ENCODE peak calls at places on chromosomes 11 and 22, in eight cellular contexts. One of them, this sample, is unnamed.
A peak's percentile ranks its signal among the peaks of the same experiment; 100 is the strongest.

GRCh38 chr11:66556086-66556485 is 9.4 kb downstream of the ACTN3 start:
- DNase-seq in endothelial cell: no peak
- DNase-seq in GM12865: no peak
- DNase-seq in osteocyte: no peak
- DNase-seq in type B pancreatic cell: no peak
- DNase-seq in GM12878: no peak
- DNase-seq in foreskin fibroblast: no peak
- DNase-seq in activated CD8-positive, alpha-beta T cell treated with anti-CD3 and anti-CD28 coated beads for 36 hours: no peak
- DNase-seq in this sample: no peak

GRCh38 chr22:42680648-42681047 is 31.5 kb upstream of the CYB5R3 start:
- DNase-seq in endothelial cell: no peak
- DNase-seq in GM12865: no peak
- DNase-seq in osteocyte: no peak
- DNase-seq in type B pancreatic cell: no peak
- DNase-seq in GM12878: no peak
- DNase-seq in foreskin fibroblast: peak; percentile 94
- DNase-seq in activated CD8-positive, alpha-beta T cell treated with anti-CD3 and anti-CD28 coated beads for 36 hours: no peak
- DNase-seq in this sample: no peak

GRCh38 chr11:10809373-10810199 is 860 bp upstream of the EIF4G2 start:
- DNase-seq in endothelial cell: peak; percentile 55
- DNase-seq in GM12865: peak; percentile 64
- DNase-seq in osteocyte: peak; percentile 90
- DNase-seq in type B pancreatic cell: no peak
- DNase-seq in GM12878: no peak
- DNase-seq in foreskin fibroblast: peak; percentile 78
- DNase-seq in activated CD8-positive, alpha-beta T cell treated with anti-CD3 and anti-CD28 coated beads for 36 hours: peak; percentile 58
- DNase-seq in this sample: no peak

GRCh38 chr11:135075740-135076139 is 663.7 kb upstream of the B3GAT1 start:
- DNase-seq in endothelial cell: peak; percentile 75
- DNase-seq in GM12865: peak; percentile 67
- DNase-seq in osteocyte: peak; percentile 91
- DNase-seq in type B pancreatic cell: no peak
- DNase-seq in GM12878: no peak
- DNase-seq in foreskin fibroblast: no peak
- DNase-seq in activated CD8-positive, alpha-beta T cell treated with anti-CD3 and anti-CD28 coated beads for 36 hours: peak; percentile 92
- DNase-seq in this sample: no peak

GRCh38 chr22:41442240-41442792 is 4.3 kb downstream of the TOB2 start:
- DNase-seq in endothelial cell: no peak
- DNase-seq in GM12865: no peak
- DNase-seq in osteocyte: no peak
- DNase-seq in type B pancreatic cell: no peak
- DNase-seq in GM12878: no peak
- DNase-seq in foreskin fibroblast: no peak
- DNase-seq in activated CD8-positive, alpha-beta T cell treated with anti-CD3 and anti-CD28 coated beads for 36 hours: no peak
- DNase-seq in this sample: no peak

GRCh38 chr11:27553186-27553585 is 46.6 kb upstream of the LIN7C start:
- DNase-seq in endothelial cell: no peak
- DNase-seq in GM12865: no peak
- DNase-seq in osteocyte: no peak
- DNase-seq in type B pancreatic cell: no peak
- DNase-seq in GM12878: no peak
- DNase-seq in foreskin fibroblast: peak; percentile 9
- DNase-seq in activated CD8-positive, alpha-beta T cell treated with anti-CD3 and anti-CD28 coated beads for 36 hours: no peak
- DNase-seq in this sample: no peak

GRCh38 chr11:124920870-124921609 is 2.0 kb downstream of the HEPN1 start:
- DNase-seq in endothelial cell: peak; percentile 80
- DNase-seq in GM12865: peak; percentile 5
- DNase-seq in osteocyte: peak; percentile 93
- DNase-seq in type B pancreatic cell: peak; percentile 84
- DNase-seq in GM12878: no peak
- DNase-seq in foreskin fibroblast: peak; percentile 53
- DNase-seq in activated CD8-positive, alpha-beta T cell treated with anti-CD3 and anti-CD28 coated beads for 36 hours: peak; percentile 94
- DNase-seq in this sample: peak; percentile 78

GRCh38 chr11:128902515-128903066 is 11.4 kb downstream of the KCNJ5 start:
- DNase-seq in endothelial cell: no peak
- DNase-seq in GM12865: no peak
- DNase-seq in osteocyte: no peak
- DNase-seq in type B pancreatic cell: no peak
- DNase-seq in GM12878: no peak
- DNase-seq in foreskin fibroblast: peak; percentile 38
- DNase-seq in activated CD8-positive, alpha-beta T cell treated with anti-CD3 and anti-CD28 coated beads for 36 hours: no peak
- DNase-seq in this sample: no peak

GRCh38 chr11:89381094-89381493 is 110.1 kb downstream of the NOX4 start:
- DNase-seq in endothelial cell: no peak
- DNase-seq in GM12865: no peak
- DNase-seq in osteocyte: peak; percentile 84
- DNase-seq in type B pancreatic cell: no peak
- DNase-seq in GM12878: no peak
- DNase-seq in foreskin fibroblast: peak; percentile 93
- DNase-seq in activated CD8-positive, alpha-beta T cell treated with anti-CD3 and anti-CD28 coated beads for 36 hours: peak; percentile 1
- DNase-seq in this sample: no peak

GRCh38 chr11:118065375-118065774 is 11.5 kb upstream of the TMPRSS4 start:
- DNase-seq in endothelial cell: no peak
- DNase-seq in GM12865: no peak
- DNase-seq in osteocyte: no peak
- DNase-seq in type B pancreatic cell: no peak
- DNase-seq in GM12878: no peak
- DNase-seq in foreskin fibroblast: no peak
- DNase-seq in activated CD8-positive, alpha-beta T cell treated with anti-CD3 and anti-CD28 coated beads for 36 hours: no peak
- DNase-seq in this sample: no peak

GRCh38 chr11:19694796-19695345 is 17.8 kb upstream of the NAV2 start:
- DNase-seq in endothelial cell: no peak
- DNase-seq in GM12865: no peak
- DNase-seq in osteocyte: no peak
- DNase-seq in type B pancreatic cell: no peak
- DNase-seq in GM12878: no peak
- DNase-seq in foreskin fibroblast: no peak
- DNase-seq in activated CD8-positive, alpha-beta T cell treated with anti-CD3 and anti-CD28 coated beads for 36 hours: no peak
- DNase-seq in this sample: no peak

GRCh38 chr11:124329787-124330478 is 9.9 kb upstream of the OR8D2 start:
- DNase-seq in endothelial cell: no peak
- DNase-seq in GM12865: peak; percentile 53
- DNase-seq in osteocyte: no peak
- DNase-seq in type B pancreatic cell: no peak
- DNase-seq in GM12878: peak; percentile 27
- DNase-seq in foreskin fibroblast: peak; percentile 0
- DNase-seq in activated CD8-positive, alpha-beta T cell treated with anti-CD3 and anti-CD28 coated beads for 36 hours: no peak
- DNase-seq in this sample: no peak

GRCh38 chr11:63553759-63554158 is 9.4 kb downstream of the PLAAT2 start:
- DNase-seq in endothelial cell: no peak
- DNase-seq in GM12865: peak; percentile 87
- DNase-seq in osteocyte: no peak
- DNase-seq in type B pancreatic cell: peak; percentile 29
- DNase-seq in GM12878: no peak
- DNase-seq in foreskin fibroblast: no peak
- DNase-seq in activated CD8-positive, alpha-beta T cell treated with anti-CD3 and anti-CD28 coated beads for 36 hours: peak; percentile 78
- DNase-seq in this sample: no peak

GRCh38 chr11:128405693-128406364 is 181.5 kb downstream of the ETS1 start:
- DNase-seq in endothelial cell: no peak
- DNase-seq in GM12865: no peak
- DNase-seq in osteocyte: no peak
- DNase-seq in type B pancreatic cell: no peak
- DNase-seq in GM12878: no peak
- DNase-seq in foreskin fibroblast: no peak
- DNase-seq in activated CD8-positive, alpha-beta T cell treated with anti-CD3 and anti-CD28 coated beads for 36 hours: no peak
- DNase-seq in this sample: no peak

GRCh38 chr11:10588904-10589303 is 20.4 kb upstream of the LYVE1 start:
- DNase-seq in endothelial cell: no peak
- DNase-seq in GM12865: no peak
- DNase-seq in osteocyte: no peak
- DNase-seq in type B pancreatic cell: no peak
- DNase-seq in GM12878: no peak
- DNase-seq in foreskin fibroblast: peak; percentile 30
- DNase-seq in activated CD8-positive, alpha-beta T cell treated with anti-CD3 and anti-CD28 coated beads for 36 hours: no peak
- DNase-seq in this sample: no peak

GRCh38 chr11:27718853-27719574 is 18.8 kb upstream of the BDNF start:
- DNase-seq in endothelial cell: peak; percentile 70
- DNase-seq in GM12865: no peak
- DNase-seq in osteocyte: peak; percentile 88
- DNase-seq in type B pancreatic cell: peak; percentile 74
- DNase-seq in GM12878: no peak
- DNase-seq in foreskin fibroblast: peak; percentile 39
- DNase-seq in activated CD8-positive, alpha-beta T cell treated with anti-CD3 and anti-CD28 coated beads for 36 hours: no peak
- DNase-seq in this sample: peak; percentile 46

GRCh38 chr22:28977050-28977449 is 84.6 kb downstream of the C22orf31 start:
- DNase-seq in endothelial cell: no peak
- DNase-seq in GM12865: no peak
- DNase-seq in osteocyte: no peak
- DNase-seq in type B pancreatic cell: no peak
- DNase-seq in GM12878: no peak
- DNase-seq in foreskin fibroblast: no peak
- DNase-seq in activated CD8-positive, alpha-beta T cell treated with anti-CD3 and anti-CD28 coated beads for 36 hours: no peak
- DNase-seq in this sample: no peak

GRCh38 chr11:32827276-32827675 is 2.5 kb upstream of the PRRG4 start:
- DNase-seq in endothelial cell: no peak
- DNase-seq in GM12865: no peak
- DNase-seq in osteocyte: no peak
- DNase-seq in type B pancreatic cell: no peak
- DNase-seq in GM12878: no peak
- DNase-seq in foreskin fibroblast: no peak
- DNase-seq in activated CD8-positive, alpha-beta T cell treated with anti-CD3 and anti-CD28 coated beads for 36 hours: no peak
- DNase-seq in this sample: no peak

GRCh38 chr11:108115495-108116140 is 5.7 kb upstream of the ACAT1 start:
- DNase-seq in endothelial cell: no peak
- DNase-seq in GM12865: no peak
- DNase-seq in osteocyte: no peak
- DNase-seq in type B pancreatic cell: no peak
- DNase-seq in GM12878: no peak
- DNase-seq in foreskin fibroblast: peak; percentile 90
- DNase-seq in activated CD8-positive, alpha-beta T cell treated with anti-CD3 and anti-CD28 coated beads for 36 hours: no peak
- DNase-seq in this sample: no peak

DNA sequence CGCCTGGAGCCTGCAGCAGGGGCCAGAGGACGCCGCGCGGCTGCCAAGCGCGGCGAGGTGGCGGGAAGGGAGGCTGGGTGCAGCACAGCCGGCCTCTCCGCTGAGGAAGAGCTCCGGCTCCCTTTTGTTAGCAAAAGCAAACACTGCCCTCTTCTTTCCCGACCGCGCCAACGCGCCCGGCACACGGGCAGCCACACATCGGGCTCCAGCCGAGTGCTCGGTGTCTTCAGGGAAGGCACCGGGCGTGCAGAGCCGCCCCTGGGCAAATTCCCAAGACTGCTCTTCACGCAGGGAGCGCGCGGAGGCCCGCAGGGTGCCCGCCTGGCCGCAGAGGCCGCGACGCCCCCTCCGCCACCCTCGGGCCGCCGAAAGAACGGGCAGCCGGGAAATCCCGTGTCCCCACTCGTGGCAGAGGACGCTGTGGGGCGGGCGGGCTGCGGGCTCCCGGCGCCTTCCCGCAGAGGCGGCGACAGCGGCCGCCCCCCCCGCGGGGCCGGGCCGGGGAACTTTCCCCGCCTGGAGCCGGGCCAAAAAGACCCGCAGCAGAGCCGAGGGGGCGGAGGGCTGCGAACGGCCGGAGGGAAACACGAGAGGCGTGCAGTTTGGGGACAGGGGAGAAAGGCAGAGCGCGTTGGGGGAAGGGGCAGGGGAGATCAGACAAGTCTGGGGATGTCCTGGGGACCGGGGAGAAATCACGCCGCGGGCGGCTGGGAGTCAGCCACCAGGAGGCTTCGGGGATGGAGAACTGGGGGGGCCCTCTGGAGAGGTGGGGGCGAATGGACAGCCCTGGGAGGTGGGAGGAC is 931 bp downstream of the CADM1 start:
- DNase-seq in endothelial cell: peak; percentile 69
- DNase-seq in GM12865: peak; percentile 50
- DNase-seq in osteocyte: peak; percentile 85
- DNase-seq in type B pancreatic cell: peak; percentile 74
- DNase-seq in GM12878: no peak
- DNase-seq in foreskin fibroblast: peak; percentile 14
- DNase-seq in activated CD8-positive, alpha-beta T cell treated with anti-CD3 and anti-CD28 coated beads for 36 hours: peak; percentile 8
- DNase-seq in this sample: peak; percentile 26
- TF ChIP-seq CTCF in endothelial cell: no peak
- TF ChIP-seq CTCF in GM12865: no peak
- TF ChIP-seq CTCF in osteocyte: peak; percentile 63
- TF ChIP-seq CTCF in type B pancreatic cell: peak; percentile 43
- TF ChIP-seq CTCF in GM12878: no peak
- TF ChIP-seq CTCF in foreskin fibroblast: peak; percentile 42
- TF ChIP-seq CTCF in activated CD8-positive, alpha-beta T cell treated with anti-CD3 and anti-CD28 coated beads for 36 hours: no peak
- TF ChIP-seq CTCF in this sample: peak; percentile 15

GRCh38 chr11:30422828-30423648 is 100.1 kb downstream of the ARL14EP start:
- DNase-seq in endothelial cell: no peak
- DNase-seq in GM12865: no peak
- DNase-seq in osteocyte: no peak
- DNase-seq in type B pancreatic cell: no peak
- DNase-seq in GM12878: no peak
- DNase-seq in foreskin fibroblast: no peak
- DNase-seq in activated CD8-positive, alpha-beta T cell treated with anti-CD3 and anti-CD28 coated beads for 36 hours: no peak
- DNase-seq in this sample: no peak

GRCh38 chr11:30423886-30424285 is 101.0 kb downstream of the ARL14EP start:
- DNase-seq in endothelial cell: no peak
- DNase-seq in GM12865: no peak
- DNase-seq in osteocyte: no peak
- DNase-seq in type B pancreatic cell: no peak
- DNase-seq in GM12878: no peak
- DNase-seq in foreskin fibroblast: no peak
- DNase-seq in activated CD8-positive, alpha-beta T cell treated with anti-CD3 and anti-CD28 coated beads for 36 hours: no peak
- DNase-seq in this sample: no peak

GRCh38 chr11:30424336-30424735 is 101.4 kb downstream of the ARL14EP start:
- DNase-seq in endothelial cell: no peak
- DNase-seq in GM12865: no peak
- DNase-seq in osteocyte: no peak
- DNase-seq in type B pancreatic cell: no peak
- DNase-seq in GM12878: no peak
- DNase-seq in foreskin fibroblast: no peak
- DNase-seq in activated CD8-positive, alpha-beta T cell treated with anti-CD3 and anti-CD28 coated beads for 36 hours: no peak
- DNase-seq in this sample: no peak

GRCh38 chr11:30420233-30420787 is 97.4 kb downstream of the ARL14EP start:
- DNase-seq in endothelial cell: no peak
- DNase-seq in GM12865: no peak
- DNase-seq in osteocyte: no peak
- DNase-seq in type B pancreatic cell: no peak
- DNase-seq in GM12878: no peak
- DNase-seq in foreskin fibroblast: no peak
- DNase-seq in activated CD8-positive, alpha-beta T cell treated with anti-CD3 and anti-CD28 coated beads for 36 hours: no peak
- DNase-seq in this sample: no peak

GRCh38 chr11:30422389-30422788 is 99.5 kb downstream of the ARL14EP start:
- DNase-seq in endothelial cell: no peak
- DNase-seq in GM12865: no peak
- DNase-seq in osteocyte: no peak
- DNase-seq in type B pancreatic cell: no peak
- DNase-seq in GM12878: no peak
- DNase-seq in foreskin fibroblast: no peak
- DNase-seq in activated CD8-positive, alpha-beta T cell treated with anti-CD3 and anti-CD28 coated beads for 36 hours: no peak
- DNase-seq in this sample: no peak
- TF ChIP-seq CTCF in endothelial cell: no peak
- TF ChIP-seq CTCF in GM12865: no peak
- TF ChIP-seq CTCF in osteocyte: no peak
- TF ChIP-seq CTCF in type B pancreatic cell: no peak
- TF ChIP-seq CTCF in GM12878: no peak
- TF ChIP-seq CTCF in foreskin fibroblast: no peak
- TF ChIP-seq CTCF in activated CD8-positive, alpha-beta T cell treated with anti-CD3 and anti-CD28 coated beads for 36 hours: no peak
- TF ChIP-seq CTCF in this sample: no peak

GRCh38 chr11:12746593-12747097 is 72.4 kb downstream of the TEAD1 start:
- DNase-seq in endothelial cell: peak; percentile 55
- DNase-seq in GM12865: peak; percentile 28
- DNase-seq in osteocyte: peak; percentile 92
- DNase-seq in type B pancreatic cell: peak; percentile 87
- DNase-seq in GM12878: no peak
- DNase-seq in foreskin fibroblast: peak; percentile 75
- DNase-seq in activated CD8-positive, alpha-beta T cell treated with anti-CD3 and anti-CD28 coated beads for 36 hours: no peak
- DNase-seq in this sample: peak; percentile 62
- TF ChIP-seq CTCF in endothelial cell: no peak
- TF ChIP-seq CTCF in GM12865: no peak
- TF ChIP-seq CTCF in osteocyte: no peak
- TF ChIP-seq CTCF in type B pancreatic cell: peak; percentile 58
- TF ChIP-seq CTCF in GM12878: no peak
- TF ChIP-seq CTCF in foreskin fibroblast: no peak
- TF ChIP-seq CTCF in activated CD8-positive, alpha-beta T cell treated with anti-CD3 and anti-CD28 coated beads for 36 hours: no peak
- TF ChIP-seq CTCF in this sample: peak; percentile 36

GRCh38 chr22:37121887-37122591 is 12.5 kb upstream of the TMPRSS6 start:
- DNase-seq in endothelial cell: peak; percentile 21
- DNase-seq in GM12865: peak; percentile 89
- DNase-seq in osteocyte: no peak
- DNase-seq in type B pancreatic cell: no peak
- DNase-seq in GM12878: peak; percentile 73
- DNase-seq in foreskin fibroblast: peak; percentile 10
- DNase-seq in activated CD8-positive, alpha-beta T cell treated with anti-CD3 and anti-CD28 coated beads for 36 hours: peak; percentile 97
- DNase-seq in this sample: no peak
- TF ChIP-seq CTCF in endothelial cell: no peak
- TF ChIP-seq CTCF in GM12865: peak; percentile 2
- TF ChIP-seq CTCF in osteocyte: no peak
- TF ChIP-seq CTCF in type B pancreatic cell: no peak
- TF ChIP-seq CTCF in GM12878: peak; percentile 16
- TF ChIP-seq CTCF in foreskin fibroblast: no peak
- TF ChIP-seq CTCF in activated CD8-positive, alpha-beta T cell treated with anti-CD3 and anti-CD28 coated beads for 36 hours: no peak
- TF ChIP-seq CTCF in this sample: no peak

This sample was measured in progenitor cell of endocrine pancreas.